ENCODE peak calls at places on chromosomes 3 and 15, in four cellular contexts. D is kidney epithelial cell, O is aorta, P is ascending aorta. W is an unnamed sample.

GRCh38 chr3:171788546-171789351 is 21.5 kb downstream of the PLD1 start:
- DNase-seq in O (no peak), D (no peak), P (no peak), W (no peak)

GRCh38 chr3:54950391-54951003 is 22.6 kb upstream of the LRTM1 start:
- DNase-seq in D (no peak), P (no peak), O (no peak), W (no peak)

GRCh38 chr3:116739678-116740077 is 30.1 kb downstream of the TUSC7 start:
- DNase-seq in D (no peak), P (no peak), O (no peak), W (no peak)

GRCh38 chr15:101454365-101454764 is 35.1 kb downstream of the PCSK6 start:
- DNase-seq in D (no peak), O (no peak), P (no peak), W (no peak)

GRCh38 chr15:78243076-78243475 is 8.7 kb upstream of the ACSBG1 start:
- DNase-seq in D (no peak), O (no peak), P (peak; percentile 45), W (no peak)

GRCh38 chr3:154540950-154541604 is 111.1 kb upstream of the GPR149 start:
- DNase-seq in O (no peak), D (no peak), P (no peak), W (no peak)

GRCh38 chr3:48190911-48191310 is 2.7 kb upstream of the CDC25A start:
- DNase-seq in P (no peak), O (no peak), D (no peak), W (no peak)

GRCh38 chr15:88610756-88611231 is 10.3 kb upstream of the AEN start:
- DNase-seq in D (no peak), P (no peak), O (no peak), W (no peak)

GRCh38 chr3:37715976-37716375 is 145.7 kb upstream of the CTDSPL start:
- DNase-seq in D (no peak), P (no peak), O (no peak), W (no peak)

GRCh38 chr3:17340261-17340660 is 402.2 kb downstream of the TBC1D5 start:
- DNase-seq in O (no peak), P (no peak), D (no peak), W (no peak)

GRCh38 chr15:60115579-60116415 is 111.7 kb downstream of the FOXB1 start:
- DNase-seq in P (no peak), D (no peak), O (no peak), W (no peak)

GRCh38 chr3:42631650-42632049 is 21.8 kb upstream of the ZBTB47 start:
- DNase-seq in O (no peak), D (no peak), P (no peak), W (no peak)

GRCh38 chr3:133747373-133747772 is 1.2 kb downstream of the TF start:
- DNase-seq in P (no peak), D (no peak), O (no peak), W (no peak)

GRCh38 chr3:50664959-50665602 is 9.6 kb upstream of the DOCK3 start:
- DNase-seq in O (no peak), P (no peak), D (no peak), W (no peak)

GRCh38 chr3:129741794-129742193 is 135.3 kb upstream of the PLXND1 start:
- DNase-seq in D (no peak), O (no peak), P (no peak), W (no peak)

GRCh38 chr15:70563561-70564095 is 199.7 kb downstream of the UACA start:
- DNase-seq in O (no peak), D (no peak), P (peak; percentile 9), W (no peak)

GRCh38 chr15:93762051-93762450 is 469.3 kb upstream of the MCTP2 start:
- DNase-seq in D (no peak), O (no peak), P (no peak), W (no peak)